ENCODE peak calls at places on chromosomes 7 and 10, in four cellular contexts. G, R, L and U are unnamed samples.

GRCh38 chr10:79377557-79378382 is 30.5 kb downstream of the PPIF start:
- DNase-seq in L (no peak), R (no peak), G (no peak), U (no peak)

GRCh38 chr7:44490351-44491200 is at the start of gene NUDCD3:
- DNase-seq in G (peak), L (no peak), R (peak), U (peak)

GRCh38 chr7:42115795-42116194 is 121.2 kb downstream of the GLI3 start:
- DNase-seq in R (no peak), G (no peak), L (no peak), U (no peak)

GRCh38 chr10:119973261-119973660 is 80.7 kb downstream of the SEC23IP start:
- DNase-seq in R (peak), G (no peak), L (no peak), U (no peak)

GRCh38 chr7:74023037-74023436 is 4.9 kb upstream of the ELN start:
- DNase-seq in L (no peak), R (peak), G (peak), U (no peak)

GRCh38 chr7:85829817-85830432 is 643.1 kb upstream of the SEMA3D start:
- DNase-seq in R (no peak), L (no peak), G (no peak), U (no peak)

GRCh38 chr10:113493195-113493594 is 59.7 kb upstream of the HABP2 start:
- DNase-seq in R (no peak), G (no peak), L (peak), U (no peak)

GRCh38 chr10:97687785-97688781 is 1.0 kb upstream of the AVPI1 start:
- DNase-seq in G (peak), L (peak), R (no peak), U (no peak)

GRCh38 chr7:44307301-44307900 is 18.0 kb downstream of the CAMK2B start:
- DNase-seq in R (peak), L (no peak), G (peak), U (peak)

GRCh38 chr10:12351447-12351846 is 2.1 kb downstream of the CAMK1D start:
- DNase-seq in G (peak), L (no peak), R (no peak), U (peak)

GRCh38 chr10:95241533-95241932 is 47.5 kb downstream of the ACSM6 start:
- DNase-seq in L (no peak), G (no peak), R (no peak), U (no peak)

GRCh38 chr10:124906551-124907001 is 35.3 kb upstream of the ZRANB1 start:
- DNase-seq in G (no peak), R (no peak), L (peak), U (no peak)

GRCh38 chr7:148044173-148044572 is 546.4 kb upstream of the C7orf33 start:
- DNase-seq in R (no peak), G (no peak), L (no peak), U (no peak)

GRCh38 chr10:72275351-72276012 is 1.8 kb downstream of the DDIT4 start:
- DNase-seq in L (no peak), G (no peak), R (no peak), U (peak)

GRCh38 chr7:85292908-85293576 is 106.2 kb upstream of the SEMA3D start:
- DNase-seq in R (no peak), G (no peak), L (no peak), U (no peak)

GRCh38 chr10:49072166-49072885 is 43.0 kb downstream of the VSTM4 start:
- DNase-seq in R (no peak), G (no peak), L (no peak), U (no peak)

GRCh38 chr10:17644485-17644964 is 574 bp downstream of the STAM start:
- DNase-seq in G (no peak), R (no peak), L (no peak), U (no peak)